ENCODE peak calls at places on chromosome 18, in four cellular contexts. K, M, T and U are unnamed samples.

GRCh38 chr18:44742741-44743311 is 62.1 kb downstream of the SETBP1 start:
- DNase-seq in K (no peak), M (no peak), T (no peak), U (no peak)

GRCh38 chr18:28175047-28175929 is 1.6 kb downstream of the CDH2 start:
- DNase-seq in K (no peak), M (peak), T (no peak), U (no peak)

GRCh38 chr18:48992791-48993555 is 42.2 kb upstream of the SMAD7 start:
- DNase-seq in K (no peak), M (no peak), T (no peak), U (no peak)

GRCh38 chr18:6370410-6370809 is 44.3 kb downstream of the L3MBTL4 start:
- DNase-seq in K (no peak), M (no peak), T (no peak), U (no peak)

GRCh38 chr18:31648966-31649429 is 35.4 kb downstream of the B4GALT6 start:
- DNase-seq in K (no peak), M (peak), T (no peak), U (no peak)

GRCh38 chr18:74870950-74871349 is 273.3 kb downstream of the ZNF407 start:
- DNase-seq in K (no peak), M (no peak), T (no peak), U (no peak)

GRCh38 chr18:79922971-79923411 is 28.5 kb downstream of the SLC66A2 start:
- DNase-seq in K (peak), M (no peak), T (peak), U (peak)

GRCh38 chr18:79582978-79583377 is 96.6 kb upstream of the CTDP1 start:
- DNase-seq in K (no peak), M (no peak), T (no peak), U (peak)

GRCh38 chr18:42548493-42548892 is 567.0 kb downstream of the RIT2 start:
- DNase-seq in K (no peak), M (no peak), T (no peak), U (no peak)

GRCh38 chr18:9876867-9877654 is 8.7 kb upstream of the TXNDC2 start:
- DNase-seq in K (no peak), M (peak), T (no peak), U (no peak)

GRCh38 chr18:78006805-78007204 is 757.2 kb downstream of the GALR1 start:
- DNase-seq in K (no peak), M (no peak), T (no peak), U (no peak)

DNA sequence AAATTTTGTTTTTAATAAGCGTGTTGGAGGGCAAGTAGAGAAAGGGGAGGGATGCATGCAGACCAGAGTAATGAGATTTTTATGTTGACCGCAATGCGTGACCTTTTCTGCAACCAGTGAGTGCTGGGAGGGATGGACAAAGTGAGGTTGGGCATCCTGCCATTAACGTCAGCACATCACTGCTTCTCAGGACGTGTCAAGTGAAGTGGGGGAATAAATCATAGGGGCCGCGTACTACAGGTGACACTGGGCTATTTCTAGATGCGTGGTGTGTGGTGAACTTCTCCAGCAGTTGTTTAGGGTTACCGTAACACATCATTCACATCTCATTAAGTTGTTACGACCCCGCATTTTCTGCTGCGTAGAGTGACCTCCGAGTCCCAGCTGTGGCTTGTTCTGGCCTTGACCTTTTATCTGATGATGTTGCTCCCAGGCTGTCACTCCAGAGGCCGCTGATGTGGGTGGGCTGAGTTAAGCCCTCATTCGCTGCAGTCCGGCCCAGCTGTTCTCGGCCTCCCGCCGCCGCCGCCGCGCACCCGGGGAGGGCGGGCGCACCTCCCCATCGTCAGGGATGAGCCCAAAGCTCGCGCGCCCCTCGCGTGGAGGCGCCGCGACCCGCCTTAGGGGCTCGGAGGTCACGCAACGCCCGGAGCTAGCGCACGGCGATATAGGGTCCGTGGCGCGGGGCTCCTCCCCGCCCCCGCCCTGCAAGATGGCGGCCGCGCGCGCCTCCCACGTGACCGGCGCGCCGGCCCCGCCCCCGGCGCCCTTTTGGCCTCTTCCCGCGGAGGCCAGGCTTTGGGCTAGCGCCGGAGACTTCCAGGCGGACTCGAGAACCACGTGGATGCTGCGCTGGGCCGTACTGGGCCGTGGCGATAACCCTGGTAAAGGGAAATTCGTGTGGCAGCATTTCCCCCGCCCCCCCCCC is 3.5 kb downstream of the ZCCHC2 start:
- DNase-seq in K (peak), M (peak), T (peak), U (peak)
- TF ChIP-seq POLR2A in K (peak), M (peak), T (peak), U (peak)

DNA sequence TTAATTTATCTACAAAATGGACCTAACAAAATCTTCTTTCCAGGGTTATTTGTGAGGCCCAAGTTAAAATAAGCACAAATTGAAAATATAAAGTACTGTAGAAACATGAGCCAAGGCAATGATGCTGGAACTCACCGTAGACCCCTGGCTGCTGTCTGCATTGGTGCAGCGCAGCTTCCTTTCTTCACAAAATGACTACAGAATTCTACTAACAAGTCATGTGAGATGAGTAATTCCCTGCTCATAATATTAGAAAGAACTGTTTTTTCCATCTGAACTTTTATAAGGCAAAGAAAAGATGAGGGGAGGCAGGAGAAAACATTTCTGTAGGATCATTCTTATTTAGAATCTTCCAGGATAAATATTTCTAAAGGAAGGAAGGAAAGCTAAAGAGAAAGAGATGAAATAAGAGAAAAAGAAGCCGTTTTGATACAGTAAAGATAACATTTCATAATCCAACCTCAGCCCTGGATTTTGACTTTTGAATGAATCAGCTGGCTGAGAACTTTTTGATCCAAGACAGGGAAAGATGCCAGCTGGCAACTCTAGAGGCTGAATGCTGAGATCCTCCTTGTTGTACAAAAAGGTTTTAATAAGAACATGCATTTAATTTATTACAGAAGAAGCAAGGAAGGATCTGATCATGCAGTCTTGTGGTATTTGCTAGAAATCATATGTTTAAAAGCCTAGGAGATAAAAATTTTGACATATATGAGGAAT is 183.9 kb upstream of the KLHL14 start:
- DNase-seq in K (no peak), M (no peak), T (no peak), U (no peak)
- TF ChIP-seq CTCF in K (no peak), M (no peak), T (no peak), U (no peak)

DNA sequence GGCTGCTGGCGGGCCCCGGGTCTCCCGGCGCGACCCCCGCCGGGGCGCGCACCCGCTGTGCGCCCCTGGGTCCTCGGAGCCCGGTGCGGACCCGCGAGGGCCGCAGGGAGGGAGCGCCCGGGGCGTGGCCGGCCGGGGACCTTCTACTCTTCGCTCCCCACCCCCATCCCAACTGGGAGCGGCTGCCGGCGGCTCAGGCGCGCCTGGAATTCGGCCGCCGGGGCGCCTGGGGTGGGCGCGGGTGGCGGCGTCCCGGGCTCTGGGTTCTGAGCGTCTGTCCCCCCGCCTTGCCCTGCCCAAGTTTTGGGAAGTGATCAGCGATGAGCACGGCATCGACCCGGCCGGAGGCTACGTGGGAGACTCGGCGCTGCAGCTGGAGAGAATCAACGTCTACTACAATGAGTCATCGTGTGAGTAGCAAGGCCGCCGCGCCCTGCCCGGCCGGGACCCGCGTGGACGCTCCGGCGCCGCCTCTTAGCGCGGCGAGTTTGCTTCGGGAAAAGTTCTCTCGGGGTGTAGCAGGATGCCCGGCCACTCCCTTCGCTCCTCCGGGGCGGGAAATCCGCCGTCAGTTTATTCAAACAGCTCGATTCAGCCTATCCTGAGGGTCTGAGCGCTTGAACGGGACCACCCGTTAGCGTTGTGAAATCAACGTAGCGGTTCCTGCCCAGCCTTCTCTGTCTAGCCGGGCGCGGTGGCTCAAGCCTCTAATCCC is 502 bp downstream of the TUBB6 start:
- DNase-seq in K (peak), M (peak), T (peak), U (peak)
- TF ChIP-seq POLR2A in K (peak), M (no peak), T (peak), U (peak)

GRCh38 chr18:23337599-23338444 is 115.3 kb upstream of the RIOK3 start:
- DNase-seq in K (no peak), M (no peak), T (no peak), U (no peak)
- TF ChIP-seq CTCF in K (no peak), M (no peak), T (no peak), U (no peak)

DNA sequence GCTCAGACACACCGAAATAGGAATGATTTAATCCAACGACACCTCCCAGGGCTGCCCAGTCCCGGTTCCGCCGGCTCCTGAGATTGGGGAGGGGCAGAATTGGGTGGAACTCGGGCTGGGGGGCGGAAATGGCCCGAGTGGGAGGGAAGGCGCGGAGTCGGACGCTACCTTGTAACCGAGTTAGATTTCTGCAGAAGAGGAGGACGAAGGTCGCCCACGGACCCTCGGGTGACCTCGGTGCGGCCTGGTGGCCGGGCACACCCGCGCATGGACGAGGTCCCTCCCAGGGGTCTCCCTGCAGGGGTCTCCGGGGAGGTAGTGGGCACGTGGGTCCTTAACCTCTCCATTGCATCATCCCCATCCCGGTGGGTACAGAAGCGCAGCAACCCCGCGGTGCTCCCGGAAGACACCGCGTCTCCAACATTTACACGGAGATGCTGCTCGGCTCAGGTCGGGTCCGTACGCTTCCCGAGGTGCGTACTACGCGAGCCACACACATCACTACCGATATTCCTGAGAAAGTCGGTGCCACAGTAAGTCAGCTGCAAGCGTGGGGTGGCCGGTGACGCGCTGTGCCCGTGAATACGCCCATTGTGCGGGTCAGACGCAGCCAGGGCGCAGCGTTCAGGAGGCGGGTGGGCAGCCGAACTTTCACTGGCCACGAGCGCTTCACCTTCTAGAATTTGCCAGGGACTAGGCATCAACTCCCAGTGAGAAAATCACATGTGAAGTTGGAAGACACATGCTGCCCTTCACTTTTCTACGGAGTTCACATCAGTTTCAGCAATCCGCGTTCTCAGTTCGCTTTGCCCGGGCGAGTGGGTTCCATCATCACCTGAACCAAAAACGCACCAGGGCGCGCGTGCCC is 3.0 kb downstream of the ZNF516 start:
- DNase-seq in K (no peak), M (peak), T (peak), U (no peak)
- TF ChIP-seq POLR2A in K (peak), M (no peak), T (peak), U (no peak)

DNA sequence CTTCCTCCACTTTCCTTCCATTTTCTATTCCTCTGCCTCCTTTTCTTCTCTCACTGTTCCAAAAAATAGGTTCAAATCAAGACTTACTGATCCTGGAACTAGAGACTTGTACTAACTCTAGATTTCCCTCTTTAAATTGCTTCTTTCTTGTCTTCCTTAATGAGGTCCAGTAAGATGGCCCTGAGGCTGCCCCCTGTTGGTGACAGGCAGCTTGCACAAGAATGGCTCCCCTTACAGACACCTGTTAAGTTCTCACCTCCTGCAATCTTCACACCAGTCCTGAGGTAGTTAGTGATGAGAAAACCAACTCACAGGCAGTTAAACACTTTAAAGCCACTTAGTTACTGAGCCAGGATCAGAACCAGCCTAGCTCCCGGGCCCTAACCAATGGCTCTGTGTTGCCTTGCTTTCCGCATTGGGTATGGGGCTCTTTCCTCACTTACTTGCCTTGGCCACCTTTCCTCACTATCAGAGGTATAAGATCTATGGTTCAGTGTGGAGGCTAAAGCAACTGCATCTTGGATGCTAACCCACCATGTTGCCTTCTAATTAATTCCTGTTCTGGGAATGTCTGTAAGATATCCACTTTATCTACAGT is 130.6 kb downstream of the AKAIN1 start:
- DNase-seq in K (no peak), M (no peak), T (peak), U (no peak)
- TF ChIP-seq CTCF in K (no peak), M (no peak), T (peak), U (no peak)

GRCh38 chr18:76495435-76496199 is 575 bp upstream of the ZNF516 start:
- DNase-seq in K (no peak), M (peak), T (peak), U (peak)
- TF ChIP-seq POLR2A in K (peak), M (no peak), T (peak), U (no peak)